ENCODE peak calls at places on chromosomes 1 and 21, in seven cellular contexts. O, A, E, F, Q, D and J are unnamed samples.

GRCh38 chr1:26327956-26328362 is 10.2 kb downstream of the CD52 start:
- DNase-seq in A (no peak), D (no peak), Q (no peak), O (no peak), F (no peak), E (no peak), J (no peak)

GRCh38 chr1:205667909-205668643 is 12.2 kb downstream of the SLC45A3 start:
- DNase-seq in E (no peak), Q (no peak), F (no peak), A (no peak), D (no peak), O (peak; percentile 63), J (peak; percentile 38)

GRCh38 chr1:3076388-3076740 is 7.4 kb downstream of the PRDM16 start:
- DNase-seq in A (no peak), E (no peak), Q (no peak), O (no peak), F (no peak), D (no peak), J (no peak)

GRCh38 chr1:4057603-4058002 is 157.5 kb upstream of the C1orf174 start:
- DNase-seq in E (no peak), A (no peak), Q (no peak), F (no peak), O (peak; percentile 25), D (no peak), J (no peak)

GRCh38 chr1:174134000-174134659 is 25.2 kb upstream of the RABGAP1L start:
- DNase-seq in A (no peak), D (no peak), Q (no peak), O (no peak), E (no peak), F (no peak), J (no peak)

GRCh38 chr1:43983253-43983904 is 4.4 kb downstream of the B4GALT2 start:
- DNase-seq in O (no peak), D (no peak), A (no peak), F (no peak), E (no peak), Q (no peak), J (no peak)

GRCh38 chr1:12539320-12539704 is 78.7 kb downstream of the DHRS3 start:
- DNase-seq in Q (no peak), F (no peak), O (no peak), E (no peak), A (no peak), D (no peak), J (no peak)

GRCh38 chr21:45550552-45551210 is 8.4 kb upstream of the SLC19A1 start:
- DNase-seq in O (peak; percentile 57), Q (peak; percentile 31), E (no peak), F (no peak), A (peak; percentile 52), D (no peak), J (no peak)

GRCh38 chr1:94093996-94094395 is 27.0 kb downstream of the ABCA4 start:
- DNase-seq in F (peak; percentile 74), O (no peak), E (no peak), A (peak; percentile 67), D (no peak), Q (no peak), J (no peak)

GRCh38 chr21:45467221-45467779 is 62.3 kb downstream of the COL18A1 start:
- DNase-seq in Q (no peak), A (no peak), E (no peak), F (peak; percentile 27), D (no peak), O (peak; percentile 59), J (no peak)

GRCh38 chr21:45316871-45317400 is 29.2 kb upstream of the POFUT2 start:
- DNase-seq in O (peak; percentile 36), E (no peak), D (no peak), F (no peak), Q (no peak), A (no peak), J (no peak)

GRCh38 chr1:43275826-43276620 is 6.2 kb downstream of the TMEM125 start:
- DNase-seq in D (no peak), E (no peak), O (peak; percentile 47), Q (no peak), F (no peak), A (peak; percentile 35), J (no peak)

GRCh38 chr1:201964266-201964665 is 9.0 kb downstream of the TIMM17A start:
- DNase-seq in O (no peak), F (peak; percentile 57), D (no peak), E (no peak), Q (no peak), A (no peak), J (no peak)

GRCh38 chr21:42566524-42567180 is 53.0 kb downstream of the SLC37A1 start:
- DNase-seq in D (no peak), A (peak; percentile 45), O (peak; percentile 44), E (no peak), F (no peak), Q (no peak), J (no peak)

GRCh38 chr1:114485286-114485685 is 25.7 kb downstream of the TRIM33 start:
- DNase-seq in D (no peak), E (no peak), O (no peak), Q (peak; percentile 21), F (no peak), A (no peak), J (no peak)

GRCh38 chr1:202131956-202132821 is 9.5 kb downstream of the GPR37L1 start:
- DNase-seq in O (no peak), A (peak; percentile 55), F (no peak), Q (no peak), D (no peak), E (no peak), J (peak; percentile 66)

GRCh38 chr1:12102066-12102465 is 39.0 kb downstream of the TNFRSF8 start:
- DNase-seq in F (no peak), O (no peak), E (no peak), D (no peak), Q (no peak), A (no peak), J (no peak)

GRCh38 chr21:21297211-21297610 is 299.0 kb downstream of the NCAM2 start:
- DNase-seq in E (no peak), D (no peak), O (no peak), F (no peak), Q (no peak), A (no peak), J (no peak)

GRCh38 chr1:6210606-6211355 is 4.9 kb downstream of the RNF207 start:
- DNase-seq in F (no peak), A (no peak), D (no peak), Q (no peak), E (no peak), O (no peak), J (no peak)

GRCh38 chr1:6209661-6210605 is 4.0 kb downstream of the RNF207 start:
- DNase-seq in D (no peak), Q (no peak), F (no peak), O (no peak), E (no peak), A (peak; percentile 83), J (no peak)

GRCh38 chr1:6207921-6208320 is 2.0 kb downstream of the RNF207 start:
- DNase-seq in O (no peak), F (no peak), Q (no peak), D (no peak), E (no peak), A (no peak), J (no peak)

GRCh38 chr1:6207075-6207885 is 1.4 kb downstream of the RNF207 start:
- DNase-seq in D (no peak), Q (no peak), A (no peak), O (no peak), F (no peak), E (no peak), J (no peak)

GRCh38 chr1:6208723-6209660 is 3.1 kb downstream of the RNF207 start:
- DNase-seq in E (no peak), O (no peak), D (no peak), A (peak; percentile 81), F (peak; percentile 30), Q (peak; percentile 50), J (peak; percentile 66)
- H3K4me3 ChIP-seq in E (peak overlapping the region; percentile 36), O (peak overlapping the region; percentile 31), D (no peak overlapping the region), A (peak overlapping the region; percentile 40), F (peak overlapping the region; percentile 48), Q (no peak overlapping the region), J (no peak overlapping the region)

DNA sequence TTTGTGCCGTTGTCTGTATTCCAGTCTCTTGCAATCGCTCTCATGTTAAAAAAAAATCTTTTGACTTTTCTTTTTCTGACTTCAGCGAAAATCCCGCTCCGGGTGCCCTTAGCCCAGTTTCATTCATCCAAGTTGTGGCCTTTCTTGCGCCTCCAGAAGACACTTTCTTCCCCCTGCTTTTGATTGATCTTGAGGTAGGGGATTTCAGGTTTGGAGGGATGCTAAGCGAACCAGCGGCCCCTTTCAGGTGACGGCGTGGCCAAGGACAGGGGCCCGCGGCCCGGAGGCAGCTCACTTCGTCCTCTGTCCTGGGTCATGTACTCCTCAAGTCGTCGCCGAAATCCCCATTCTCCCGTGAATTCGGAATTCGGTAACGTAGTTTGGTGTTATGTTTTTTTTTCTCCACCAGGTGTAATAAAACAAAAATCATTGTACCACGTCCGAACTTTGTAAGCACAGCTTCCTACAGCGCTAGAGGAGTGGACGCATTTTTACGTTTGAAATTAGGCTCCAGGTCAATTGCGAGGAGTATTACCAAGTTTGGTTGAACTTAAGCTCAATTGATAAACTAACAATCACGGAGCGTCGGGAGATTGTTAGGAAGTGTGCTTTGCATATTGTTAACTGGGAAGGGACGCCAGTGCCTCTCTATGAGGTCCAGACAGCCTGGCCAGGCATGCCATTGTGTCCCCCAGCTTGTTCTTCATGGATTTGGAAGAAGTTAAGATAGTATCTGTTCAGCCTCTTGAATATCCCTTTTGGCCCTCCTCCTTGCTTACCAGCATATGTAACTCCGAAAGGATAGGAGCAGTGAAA is 1.1 kb downstream of the MRPS6 start:
- DNase-seq in A (peak; percentile 75), Q (peak; percentile 27), D (no peak), O (no peak), F (no peak), E (no peak), J (no peak)
- TF ChIP-seq CTCF in A (peak; percentile 58), Q (no peak), D (no peak), O (no peak), F (no peak), E (no peak), J (no peak)

DNA sequence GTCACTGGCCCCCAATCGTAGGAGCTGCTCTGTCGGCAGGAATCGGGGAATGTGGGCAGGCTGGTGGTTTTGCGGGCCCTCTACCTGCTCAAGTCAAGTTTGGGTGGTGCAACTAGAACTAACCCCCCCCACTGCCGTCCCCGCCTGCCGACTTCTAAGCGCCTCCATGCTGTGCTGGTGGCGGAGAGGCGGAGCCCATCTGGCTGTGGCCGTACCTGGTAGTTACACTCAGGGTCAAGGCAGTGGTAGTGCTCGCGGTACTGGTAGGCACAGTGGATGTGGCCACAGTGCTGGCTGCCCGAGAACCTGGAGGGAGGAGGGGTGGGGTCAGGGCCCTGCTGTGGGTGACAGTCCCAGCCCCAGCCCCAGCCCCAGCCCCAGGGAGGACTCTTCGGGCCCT is 140.0 kb downstream of the CASZ1 start:
- DNase-seq in D (no peak), E (no peak), F (no peak), Q (no peak), O (no peak), A (no peak), J (no peak)
- H3K36me3 ChIP-seq in D (no peaks in the 10 kb centered on the region), E (peaks cover 26% of the 10 kb centered on the region), F (no peaks in the 10 kb centered on the region), Q (no peaks in the 10 kb centered on the region), O (no peaks in the 10 kb centered on the region), A (no peaks in the 10 kb centered on the region), J (peaks cover 6% of the 10 kb centered on the region)

GRCh38 chr1:209109001-209109785 is 474.3 kb upstream of the CAMK1G start:
- DNase-seq in D (no peak), F (no peak), O (no peak), E (no peak), Q (no peak), A (no peak), J (no peak)
- H3K4me3 ChIP-seq in D (no peak overlapping the region), F (no peak overlapping the region), O (no peak overlapping the region), E (no peak overlapping the region), Q (no peak overlapping the region), A (no peak overlapping the region), J (no peak overlapping the region)

GRCh38 chr1:181918893-181919728 is 142.4 kb downstream of the ZNF648 start:
- DNase-seq in D (no peak), Q (no peak), E (no peak), A (peak; percentile 89), F (no peak), O (no peak), J (no peak)

GRCh38 chr1:181919729-181919991 is 141.9 kb downstream of the ZNF648 start:
- DNase-seq in F (no peak), A (no peak), D (no peak), E (no peak), Q (no peak), O (no peak), J (no peak)
- TF ChIP-seq CTCF in F (no peak), A (peak; percentile 81), D (no peak), E (no peak), Q (no peak), O (no peak), J (no peak)